ENCODE peak calls at places on chromosomes 7 and 10, in nine cellular contexts. G is CD8-positive, alpha-beta T cell; D is GM23248; X is caudate nucleus; A is ascending aorta; N is heart right ventricle; U is trophoblast cell; E is fibroblast of lung; J is suprapubic skin. B is an unnamed sample.

GRCh38 chr10:61404771-61405170 is 48.4 kb downstream of the TMEM26 start:
- DNase-seq in G (no peak), A (no peak), D (peak; percentile 75), J (no peak), X (no peak), U (peak; percentile 8), E (peak; percentile 93), N (no peak), B (peak; percentile 33)

GRCh38 chr10:4020651-4021050 is 235.6 kb upstream of the KLF6 start:
- DNase-seq in J (no peak), X (no peak), E (no peak), U (no peak), D (no peak), A (no peak), N (no peak), G (no peak), B (no peak)

GRCh38 chr10:132878730-132879407 is 63.5 kb downstream of the CFAP46 start:
- DNase-seq in E (no peak), G (no peak), J (no peak), X (no peak), A (no peak), N (peak; percentile 9), D (no peak), U (no peak), B (no peak)

GRCh38 chr7:111074071-111074771 is 16.7 kb upstream of the LRRN3 start:
- DNase-seq in G (no peak), U (no peak), X (no peak), E (peak; percentile 29), D (peak; percentile 37), J (no peak), N (no peak), A (no peak), B (no peak)

GRCh38 chr10:88209837-88210552 is 346.6 kb downstream of the PTEN start:
- DNase-seq in G (no peak), J (no peak), X (no peak), U (peak; percentile 47), N (no peak), E (no peak), D (peak; percentile 72), A (no peak), B (no peak)

GRCh38 chr10:22002531-22003110 is 909 bp downstream of the DNAJC1 start:
- DNase-seq in N (no peak), D (peak; percentile 78), U (peak; percentile 79), G (no peak), X (no peak), A (no peak), J (no peak), E (peak; percentile 69), B (peak; percentile 27)

GRCh38 chr7:16795624-16796023 is 9.2 kb downstream of the AGR2 start:
- DNase-seq in A (no peak), D (no peak), N (no peak), G (no peak), X (no peak), J (no peak), E (no peak), U (no peak), B (no peak)

GRCh38 chr7:20306499-20306946 is 24.2 kb upstream of the ITGB8 start:
- DNase-seq in U (peak; percentile 93), X (no peak), G (no peak), A (no peak), N (no peak), D (no peak), J (no peak), E (peak; percentile 92), B (no peak)

GRCh38 chr10:95440756-95441546 is 120.2 kb downstream of the SORBS1 start:
- DNase-seq in U (no peak), A (no peak), G (no peak), J (no peak), D (no peak), X (no peak), N (no peak), E (peak; percentile 77), B (no peak)

GRCh38 chr10:70441161-70441876 is at the start of gene NODAL:
- DNase-seq in D (no peak), A (no peak), N (no peak), J (no peak), X (no peak), U (no peak), G (no peak), E (no peak), B (no peak)

GRCh38 chr7:39145283-39145682 is 167.6 kb downstream of the POU6F2 start:
- DNase-seq in A (no peak), D (no peak), U (no peak), X (no peak), G (no peak), N (no peak), E (no peak), J (no peak), B (no peak)

GRCh38 chr7:115851291-115851690 is 179.3 kb downstream of the TFEC start:
- DNase-seq in N (no peak), X (no peak), U (peak; percentile 79), E (peak; percentile 42), A (no peak), J (no peak), G (no peak), D (peak; percentile 71), B (peak; percentile 69)

GRCh38 chr7:49783446-49783845 is 10.0 kb downstream of the VWC2 start:
- DNase-seq in N (peak; percentile 53), D (no peak), X (no peak), A (no peak), E (no peak), J (no peak), U (no peak), G (no peak), B (no peak)

GRCh38 chr10:61812052-61812721 is 89.3 kb upstream of the ARID5B start:
- DNase-seq in A (no peak), X (no peak), D (no peak), U (no peak), J (no peak), G (no peak), N (no peak), E (no peak), B (peak; percentile 68)

GRCh38 chr7:121428857-121429489 is 32.9 kb upstream of the FAM3C start:
- DNase-seq in D (peak; percentile 38), U (peak; percentile 87), N (no peak), X (no peak), E (peak; percentile 71), G (no peak), J (no peak), A (no peak), B (no peak)

GRCh38 chr7:139153832-139154231 is 44.3 kb upstream of the ZC3HAV1 start:
- DNase-seq in J (no peak), E (peak; percentile 94), A (no peak), N (no peak), D (peak; percentile 15), G (no peak), U (no peak), X (no peak), B (no peak)

GRCh38 chr7:5495581-5496375 is 72.1 kb upstream of the TNRC18 start:
- DNase-seq in N (peak; percentile 83), U (no peak), E (peak; percentile 27), X (peak; percentile 46), A (peak; percentile 41), G (no peak), J (no peak), D (no peak), B (peak; percentile 47)
- H3K27ac ChIP-seq in N (peak overlapping the region; percentile 90), U (no peak overlapping the region), E (no peak overlapping the region), X (peak overlapping the region; percentile 95), A (peak overlapping the region; percentile 83), G (no peak overlapping the region), J (peak overlapping the region; percentile 28), D (no peak overlapping the region), B (peak overlapping the region; percentile 78)

GRCh38 chr7:22154130-22154529 is 202.8 kb downstream of the RAPGEF5 start:
- DNase-seq in X (no peak), J (no peak), N (no peak), E (no peak), G (no peak), U (peak; percentile 89), A (no peak), D (no peak), B (no peak)
- H3K27ac ChIP-seq in X (peak overlapping the region; percentile 52), J (no peak overlapping the region), N (no peak overlapping the region), E (no peak overlapping the region), G (no peak overlapping the region), U (no peak overlapping the region), A (no peak overlapping the region), D (no peak overlapping the region), B (no peak overlapping the region)

GRCh38 chr7:44470628-44471245 is 19.7 kb downstream of the NUDCD3 start:
- DNase-seq in G (no peak), A (no peak), X (no peak), U (no peak), J (no peak), D (no peak), E (no peak), N (no peak), B (no peak)

GRCh38 chr7:44470080-44470479 is 20.4 kb downstream of the NUDCD3 start:
- DNase-seq in E (peak; percentile 76), G (no peak), U (no peak), A (no peak), J (no peak), X (no peak), D (no peak), N (no peak), B (no peak)

GRCh38 chr7:44471436-44471835 is 19.0 kb downstream of the NUDCD3 start:
- DNase-seq in A (no peak), J (no peak), D (no peak), X (no peak), E (no peak), U (no peak), N (no peak), G (no peak), B (no peak)

GRCh38 chr7:44471850-44472249 is 18.6 kb downstream of the NUDCD3 start:
- DNase-seq in U (no peak), X (no peak), E (peak; percentile 25), J (no peak), A (no peak), N (no peak), D (peak; percentile 19), G (no peak), B (no peak)

DNA sequence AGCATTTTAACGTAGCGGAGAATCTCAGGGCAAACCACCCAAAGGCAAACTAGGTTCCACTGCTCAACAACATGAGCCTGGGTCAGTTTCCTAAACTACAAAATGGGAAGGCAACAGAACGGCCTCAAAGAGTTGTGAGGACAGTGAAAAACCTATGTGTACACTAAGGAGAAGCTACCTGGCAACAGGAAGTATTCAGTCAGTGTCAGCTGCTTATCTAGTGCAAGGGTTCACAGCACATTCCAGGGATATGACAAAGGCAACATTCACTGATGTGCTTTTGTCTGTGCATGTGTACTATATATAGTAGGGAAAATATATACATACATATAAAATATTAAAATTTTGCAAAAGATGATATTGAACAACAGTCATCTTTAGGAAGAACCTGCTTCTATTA is 17.2 kb downstream of the NUDCD3 start:
- DNase-seq in E (peak; percentile 49), N (no peak), U (peak; percentile 84), G (no peak), A (no peak), X (no peak), J (no peak), D (peak; percentile 43), B (peak; percentile 74)
- H3K27ac ChIP-seq in E (no peak overlapping the region), N (no peak overlapping the region), U (peak overlapping the region; percentile 56), G (no peak overlapping the region), A (no peak overlapping the region), X (no peak overlapping the region), J (no peak overlapping the region), D (no peak overlapping the region), B (peak overlapping the region; percentile 42)

DNA sequence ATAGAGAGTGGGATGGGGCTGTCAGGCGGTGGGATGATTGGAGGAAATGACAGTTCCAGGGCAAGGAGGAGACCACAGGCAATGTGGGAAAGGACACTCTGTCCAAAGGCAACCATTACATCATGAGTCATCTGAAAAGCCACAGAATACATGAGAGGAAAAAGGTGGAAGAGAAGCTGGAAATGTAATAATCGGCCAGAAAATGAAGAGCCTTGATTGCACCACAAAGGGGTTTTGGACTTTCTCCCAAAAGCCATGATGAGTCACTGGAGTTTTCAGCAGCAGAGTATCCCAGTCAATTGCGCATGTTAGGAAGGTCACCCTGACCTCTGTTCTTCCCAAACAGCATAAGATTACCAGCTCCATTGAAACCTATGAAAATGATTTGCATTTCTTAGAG is 222.0 kb downstream of the LHFPL3 start:
- DNase-seq in N (no peak), U (no peak), X (no peak), J (no peak), E (peak; percentile 2), A (no peak), D (peak; percentile 1), G (no peak), B (peak; percentile 10)
- H3K27ac ChIP-seq in N (no peak overlapping the region), U (no peak overlapping the region), X (no peak overlapping the region), J (no peak overlapping the region), E (no peak overlapping the region), A (no peak overlapping the region), D (no peak overlapping the region), G (no peak overlapping the region), B (no peak overlapping the region)

B was measured in PC-3.